ENCODE peak calls at places on chromosomes 2 and 18, in five cellular contexts. B is heart left ventricle, Z is uterus, L is IMR-90, Y is prostate gland. A is an unnamed sample. For H3K4me1 and H3K36me3, the result is how much of the 10 kb centered on the place peaks cover.

GRCh38 chr2:46470114-46470628 is 9.2 kb upstream of the TMEM247 start:
- DNase-seq in B (no peak), Z (no peak), L (no peak), Y (no peak), A (no peak)

GRCh38 chr18:32607816-32608215 is 137.1 kb upstream of the GAREM1 start:
- DNase-seq in B (no peak), Z (no peak), L (no peak), Y (no peak), A (no peak)

GRCh38 chr18:33870059-33870458 is 292.0 kb downstream of the ASXL3 start:
- DNase-seq in B (no peak), Z (no peak), L (peak), Y (no peak), A (no peak)

GRCh38 chr2:105610444-105611327 is 134.0 kb upstream of the NCK2 start:
- DNase-seq in B (no peak), Z (no peak), L (no peak), Y (no peak), A (no peak)

GRCh38 chr2:130376433-130377293 is 20.8 kb downstream of the PTPN18 start:
- DNase-seq in B (no peak), Z (no peak), L (no peak), Y (no peak), A (no peak)

GRCh38 chr2:224893848-224894247 is 148.4 kb downstream of the DOCK10 start:
- DNase-seq in B (no peak), Z (no peak), L (no peak), Y (no peak), A (no peak)

GRCh38 chr18:1585881-1586488 is 681.3 kb downstream of the ADCYAP1 start:
- DNase-seq in B (no peak), Z (no peak), L (peak), Y (no peak), A (no peak)

GRCh38 chr2:10772201-10772867 is 40.3 kb downstream of the PDIA6 start:
- DNase-seq in B (no peak), Z (no peak), L (no peak), Y (no peak), A (no peak)

GRCh38 chr2:1824202-1824905 is 80.0 kb upstream of the PXDN start:
- DNase-seq in B (peak), Z (no peak), L (no peak), Y (no peak), A (no peak)

GRCh38 chr2:149858916-149859634 is 271.5 kb upstream of the MMADHC start:
- DNase-seq in B (no peak), Z (no peak), L (peak), Y (no peak), A (no peak)

GRCh38 chr2:12032421-12032820 is 286.0 kb downstream of the LPIN1 start:
- DNase-seq in B (no peak), Z (no peak), L (no peak), Y (no peak), A (no peak)

GRCh38 chr2:161423351-161424178 is 7.5 kb downstream of the TBR1 start:
- DNase-seq in B (no peak), Z (no peak), L (no peak), Y (no peak), A (no peak)

GRCh38 chr18:77486985-77487384 is 237.3 kb downstream of the GALR1 start:
- DNase-seq in B (no peak), Z (no peak), L (no peak), Y (no peak), A (no peak)

GRCh38 chr18:37306420-37306819 is 259.2 kb downstream of the CELF4 start:
- DNase-seq in B (no peak), Z (no peak), L (no peak), Y (no peak), A (no peak)

GRCh38 chr2:45013229-45014015 is 4.2 kb upstream of the SIX2 start:
- DNase-seq in B (no peak), Z (no peak), L (no peak), Y (no peak), A (no peak)

GRCh38 chr2:120963997-120964396 is 228.3 kb downstream of the GLI2 start:
- DNase-seq in B (no peak), Z (no peak), L (peak), Y (no peak), A (no peak)

GRCh38 chr2:219327719-219328118 is 4.8 kb downstream of the RESP18 start:
- DNase-seq in B (no peak), Z (no peak), L (no peak), Y (no peak), A (no peak)

GRCh38 chr2:164847966-164848365 is 6.3 kb upstream of the COBLL1 start:
- DNase-seq in B (no peak), Z (no peak), L (no peak), Y (peak), A (no peak)

GRCh38 chr2:95074663-95075439 is 46.8 kb downstream of the MRPS5 start:
- DNase-seq in B (no peak), Z (no peak), L (no peak), Y (no peak), A (no peak)

GRCh38 chr2:170260188-170260587 is 82.2 kb downstream of the MYO3B start:
- DNase-seq in B (no peak), Z (no peak), L (no peak), Y (no peak), A (no peak)

GRCh38 chr2:129812654-129813053 is 166.8 kb upstream of the RAB6C start:
- DNase-seq in B (no peak), Z (no peak), L (no peak), Y (no peak), A (no peak)

GRCh38 chr2:141900826-141901225 is 230.0 kb downstream of the LRP1B start:
- DNase-seq in B (no peak), Z (no peak), L (no peak), Y (no peak), A (no peak)

GRCh38 chr2:10282621-10283105 is 20.0 kb upstream of the HPCAL1 start:
- DNase-seq in B (no peak), Z (no peak), L (no peak), Y (no peak), A (no peak)

GRCh38 chr2:84031312-84031711 is 427.8 kb downstream of the SUCLG1 start:
- DNase-seq in B (no peak), Z (no peak), L (no peak), Y (no peak), A (no peak)

GRCh38 chr2:101463885-101464653 is 10.8 kb downstream of the RFX8 start:
- DNase-seq in B (no peak), Z (peak), L (peak), Y (no peak), A (no peak)

GRCh38 chr2:47272031-47272864 is 117.1 kb upstream of the STPG4 start:
- DNase-seq in B (peak), Z (peak), L (peak), Y (peak), A (peak)

GRCh38 chr2:99576775-99577174 is 87.0 kb upstream of the REV1 start:
- DNase-seq in B (no peak), Z (no peak), L (no peak), Y (no peak), A (no peak)

GRCh38 chr2:204373942-204374341 is 171.3 kb upstream of the PARD3B start:
- DNase-seq in B (no peak), Z (no peak), L (no peak), Y (no peak), A (no peak)

GRCh38 chr2:199136681-199137080 is 321.1 kb downstream of the SATB2 start:
- DNase-seq in B (no peak), Z (peak), L (peak), Y (no peak), A (no peak)

GRCh38 chr2:174025271-174026121 is 60.3 kb upstream of the SP3 start:
- DNase-seq in B (peak), Z (peak), L (peak), Y (peak), A (peak)

GRCh38 chr2:239736358-239737143 is 288.6 kb downstream of the NDUFA10 start:
- DNase-seq in B (no peak), Z (no peak), L (no peak), Y (no peak), A (no peak)

GRCh38 chr2:85421706-85422457 is 3.4 kb downstream of the SH2D6 start:
- DNase-seq in B (no peak), Z (no peak), L (no peak), Y (peak), A (no peak)

GRCh38 chr2:85414761-85415498 is 3.6 kb upstream of the SH2D6 start:
- DNase-seq in B (no peak), Z (no peak), L (no peak), Y (no peak), A (no peak)

GRCh38 chr2:85419009-85419711 is 646 bp downstream of the SH2D6 start:
- DNase-seq in B (no peak), Z (no peak), L (no peak), Y (no peak), A (no peak)

GRCh38 chr2:85420743-85421705 is 2.5 kb downstream of the SH2D6 start:
- DNase-seq in B (peak), Z (peak), L (peak), Y (peak), A (peak)

GRCh38 chr2:85418132-85419008 is at the start of gene SH2D6:
- DNase-seq in B (peak), Z (peak), L (peak), Y (peak), A (peak)
- H3K4me1 ChIP-seq in B (under half), Z (under half), L (under half), Y (under half), A (under half)

GRCh38 chr2:241315183-241315878 is at the start of gene HDLBP:
- DNase-seq in B (peak), Z (peak), L (peak), Y (peak), A (peak)

GRCh38 chr2:241315879-241316700 is at the start of gene SEPTIN2:
- DNase-seq in B (peak), Z (peak), L (peak), Y (peak), A (peak)

GRCh38 chr2:241316825-241317224 is 1.1 kb downstream of the SEPTIN2 start:
- DNase-seq in B (no peak), Z (no peak), L (no peak), Y (peak), A (no peak)

GRCh38 chr2:241314181-241314932 is 1.1 kb downstream of the HDLBP start:
- DNase-seq in B (no peak), Z (no peak), L (peak), Y (no peak), A (no peak)

DNA sequence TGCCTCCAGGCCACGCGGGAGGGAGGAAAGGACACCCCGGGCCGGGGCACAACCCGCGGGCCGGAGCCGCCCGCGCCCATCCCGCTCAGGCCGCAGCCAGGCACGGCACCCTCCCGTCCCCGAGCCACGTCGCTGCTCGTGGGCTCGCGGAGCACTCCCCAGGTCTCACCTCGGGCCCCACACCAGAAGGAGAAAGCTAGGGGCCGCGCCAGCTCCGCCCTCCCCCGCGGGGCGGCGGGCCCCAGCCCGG is 614 bp downstream of the HDLBP start:
- DNase-seq in B (no peak), Z (no peak), L (no peak), Y (no peak), A (no peak)
- TF ChIP-seq POLR2A in B (no peak), Z (no peak), L (peak), Y (peak), A (peak)

GRCh38 chr2:57542081-57542480 is 504.5 kb upstream of the VRK2 start:
- DNase-seq in B (no peak), Z (no peak), L (no peak), Y (no peak), A (no peak)

GRCh38 chr2:57544626-57545025 is 502.0 kb upstream of the VRK2 start:
- DNase-seq in B (no peak), Z (no peak), L (no peak), Y (no peak), A (no peak)

GRCh38 chr2:57546478-57546877 is 500.1 kb upstream of the VRK2 start:
- DNase-seq in B (no peak), Z (no peak), L (no peak), Y (no peak), A (no peak)

DNA sequence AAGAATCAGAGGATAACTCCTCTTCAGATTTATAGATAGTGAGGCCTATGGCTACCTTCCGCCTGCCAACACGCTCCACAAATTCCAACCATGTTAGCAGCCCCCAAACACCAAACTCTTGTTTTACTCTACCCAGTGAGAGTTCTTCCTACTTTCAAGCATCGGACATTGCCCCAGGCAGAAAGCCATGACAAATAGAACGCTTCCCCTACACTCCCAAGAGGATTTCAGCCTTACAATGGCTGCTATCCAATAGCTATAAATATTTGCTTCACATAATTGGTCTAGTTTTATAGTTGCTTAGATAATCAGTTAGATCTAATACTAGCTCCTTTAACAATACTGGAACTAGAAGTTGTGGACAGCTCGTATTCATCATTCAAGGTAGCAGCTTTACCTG is 503.4 kb upstream of the VRK2 start:
- DNase-seq in B (no peak), Z (no peak), L (no peak), Y (no peak), A (no peak)
- H3K36me3 ChIP-seq in B (under half), Z (under half), L (under half), Y (under half), A (under half)

GRCh38 chr2:16660039-16660619 is 5.5 kb downstream of the CYRIA start:
- DNase-seq in B (no peak), Z (no peak), L (no peak), Y (no peak), A (no peak)
- H3K4me1 ChIP-seq in B (under half), Z (under half), L (under half), Y (under half), A (under half)

GRCh38 chr2:32277674-32278475 is at the start of gene YIPF4:
- DNase-seq in B (peak), Z (peak), L (peak), Y (peak), A (peak)
- TF ChIP-seq POLR2A in B (no peak), Z (peak), L (peak), Y (peak), A (peak)

GRCh38 chr2:24304621-24305020 is 55.7 kb downstream of the ITSN2 start:
- DNase-seq in B (no peak), Z (no peak), L (peak), Y (no peak), A (no peak)
- H3K36me3 ChIP-seq in B (half or more), Z (under half), L (under half), Y (under half), A (under half)

GRCh38 chr2:169012812-169013627 is 18.1 kb downstream of the ABCB11 start:
- DNase-seq in B (no peak), Z (no peak), L (no peak), Y (no peak), A (no peak)
- H3K4me1 ChIP-seq in B (under half), Z (under half), L (under half), Y (under half), A (under half)

A was measured in breast epithelium.